ENCODE peak calls at places on chromosomes 12 and 14, in five cellular contexts. One of them, this sample, is unnamed.

GRCh38 chr12:131671871-131672270 is 39.0 kb upstream of the SFSWAP start:
- DNase-seq in activated T-cell treated with anti-CD3 and anti-CD28 coated beads, Interleukin-2, amount 50 U/mL, for 72 hours: no peak
- DNase-seq in activated CD4-positive, alpha-beta memory T cell treated with anti-CD3 and anti-CD28 coated beads for 36 hours: no peak
- DNase-seq in Panc1: no peak
- DNase-seq in HT1080: no peak
- DNase-seq in this sample: no peak

GRCh38 chr14:22118894-22119477 is 445.4 kb upstream of the OR4E1 start:
- DNase-seq in HT1080: no peak
- DNase-seq in Panc1: no peak
- DNase-seq in activated CD4-positive, alpha-beta memory T cell treated with anti-CD3 and anti-CD28 coated beads for 36 hours: no peak
- DNase-seq in activated T-cell treated with anti-CD3 and anti-CD28 coated beads, Interleukin-2, amount 50 U/mL, for 72 hours: no peak
- DNase-seq in this sample: no peak

GRCh38 chr12:23666866-23667265 is 282.6 kb downstream of the SOX5 start:
- DNase-seq in activated T-cell treated with anti-CD3 and anti-CD28 coated beads, Interleukin-2, amount 50 U/mL, for 72 hours: no peak
- DNase-seq in HT1080: no peak
- DNase-seq in Panc1: no peak
- DNase-seq in activated CD4-positive, alpha-beta memory T cell treated with anti-CD3 and anti-CD28 coated beads for 36 hours: no peak
- DNase-seq in this sample: no peak

GRCh38 chr14:22689186-22689585 is 45.0 kb upstream of the OR6J1 start:
- DNase-seq in HT1080: peak
- DNase-seq in Panc1: peak
- DNase-seq in activated T-cell treated with anti-CD3 and anti-CD28 coated beads, Interleukin-2, amount 50 U/mL, for 72 hours: peak
- DNase-seq in activated CD4-positive, alpha-beta memory T cell treated with anti-CD3 and anti-CD28 coated beads for 36 hours: peak
- DNase-seq in this sample: no peak

GRCh38 chr14:76920572-76921175 is 94.5 kb downstream of the LRRC74A start:
- DNase-seq in Panc1: no peak
- DNase-seq in activated CD4-positive, alpha-beta memory T cell treated with anti-CD3 and anti-CD28 coated beads for 36 hours: no peak
- DNase-seq in activated T-cell treated with anti-CD3 and anti-CD28 coated beads, Interleukin-2, amount 50 U/mL, for 72 hours: no peak
- DNase-seq in HT1080: no peak
- DNase-seq in this sample: no peak

GRCh38 chr12:6193853-6194815 is 6.1 kb upstream of the CD9 start:
- DNase-seq in activated T-cell treated with anti-CD3 and anti-CD28 coated beads, Interleukin-2, amount 50 U/mL, for 72 hours: no peak
- DNase-seq in HT1080: no peak
- DNase-seq in activated CD4-positive, alpha-beta memory T cell treated with anti-CD3 and anti-CD28 coated beads for 36 hours: no peak
- DNase-seq in Panc1: no peak
- DNase-seq in this sample: no peak

GRCh38 chr14:34235635-34236300 is 226.3 kb downstream of the SPTSSA start:
- DNase-seq in activated T-cell treated with anti-CD3 and anti-CD28 coated beads, Interleukin-2, amount 50 U/mL, for 72 hours: no peak
- DNase-seq in activated CD4-positive, alpha-beta memory T cell treated with anti-CD3 and anti-CD28 coated beads for 36 hours: no peak
- DNase-seq in HT1080: no peak
- DNase-seq in Panc1: no peak
- DNase-seq in this sample: no peak

GRCh38 chr12:105724651-105725050 is 394.2 kb downstream of the C12orf75 start:
- DNase-seq in Panc1: no peak
- DNase-seq in HT1080: no peak
- DNase-seq in activated T-cell treated with anti-CD3 and anti-CD28 coated beads, Interleukin-2, amount 50 U/mL, for 72 hours: no peak
- DNase-seq in activated CD4-positive, alpha-beta memory T cell treated with anti-CD3 and anti-CD28 coated beads for 36 hours: no peak
- DNase-seq in this sample: no peak

GRCh38 chr12:51889216-51890134 is 1.6 kb downstream of the ANKRD33 start:
- DNase-seq in activated CD4-positive, alpha-beta memory T cell treated with anti-CD3 and anti-CD28 coated beads for 36 hours: no peak
- DNase-seq in activated T-cell treated with anti-CD3 and anti-CD28 coated beads, Interleukin-2, amount 50 U/mL, for 72 hours: no peak
- DNase-seq in Panc1: no peak
- DNase-seq in HT1080: no peak
- DNase-seq in this sample: no peak

GRCh38 chr12:77047341-77048202 is 17.8 kb downstream of the E2F7 start:
- DNase-seq in activated CD4-positive, alpha-beta memory T cell treated with anti-CD3 and anti-CD28 coated beads for 36 hours: no peak
- DNase-seq in Panc1: no peak
- DNase-seq in activated T-cell treated with anti-CD3 and anti-CD28 coated beads, Interleukin-2, amount 50 U/mL, for 72 hours: no peak
- DNase-seq in HT1080: no peak
- DNase-seq in this sample: no peak

GRCh38 chr12:52230364-52231281 is 2.4 kb upstream of the KRT7 start:
- DNase-seq in activated CD4-positive, alpha-beta memory T cell treated with anti-CD3 and anti-CD28 coated beads for 36 hours: no peak
- DNase-seq in activated T-cell treated with anti-CD3 and anti-CD28 coated beads, Interleukin-2, amount 50 U/mL, for 72 hours: no peak
- DNase-seq in HT1080: peak
- DNase-seq in Panc1: no peak
- DNase-seq in this sample: no peak

GRCh38 chr12:11951209-11951608 is 119.5 kb upstream of the BCL2L14 start:
- DNase-seq in HT1080: no peak
- DNase-seq in activated T-cell treated with anti-CD3 and anti-CD28 coated beads, Interleukin-2, amount 50 U/mL, for 72 hours: no peak
- DNase-seq in activated CD4-positive, alpha-beta memory T cell treated with anti-CD3 and anti-CD28 coated beads for 36 hours: no peak
- DNase-seq in Panc1: no peak
- DNase-seq in this sample: no peak

GRCh38 chr12:42129595-42130204 is 15.0 kb downstream of the GXYLT1 start:
- DNase-seq in HT1080: peak
- DNase-seq in activated T-cell treated with anti-CD3 and anti-CD28 coated beads, Interleukin-2, amount 50 U/mL, for 72 hours: no peak
- DNase-seq in activated CD4-positive, alpha-beta memory T cell treated with anti-CD3 and anti-CD28 coated beads for 36 hours: no peak
- DNase-seq in Panc1: no peak
- DNase-seq in this sample: peak

GRCh38 chr14:104298458-104298857 is 160.1 kb downstream of the KIF26A start:
- DNase-seq in Panc1: no peak
- DNase-seq in activated T-cell treated with anti-CD3 and anti-CD28 coated beads, Interleukin-2, amount 50 U/mL, for 72 hours: no peak
- DNase-seq in HT1080: no peak
- DNase-seq in activated CD4-positive, alpha-beta memory T cell treated with anti-CD3 and anti-CD28 coated beads for 36 hours: no peak
- DNase-seq in this sample: no peak

GRCh38 chr12:64611430-64612286 is 1.4 kb downstream of the RASSF3 start:
- DNase-seq in HT1080: peak
- DNase-seq in activated T-cell treated with anti-CD3 and anti-CD28 coated beads, Interleukin-2, amount 50 U/mL, for 72 hours: peak
- DNase-seq in Panc1: no peak
- DNase-seq in activated CD4-positive, alpha-beta memory T cell treated with anti-CD3 and anti-CD28 coated beads for 36 hours: peak
- DNase-seq in this sample: no peak

GRCh38 chr14:22836301-22837058 is at the start of gene MMP14:
- DNase-seq in HT1080: peak
- DNase-seq in activated T-cell treated with anti-CD3 and anti-CD28 coated beads, Interleukin-2, amount 50 U/mL, for 72 hours: no peak
- DNase-seq in activated CD4-positive, alpha-beta memory T cell treated with anti-CD3 and anti-CD28 coated beads for 36 hours: no peak
- DNase-seq in Panc1: no peak
- DNase-seq in this sample: no peak

This sample was measured in SK-N-MC.